ENCODE peak calls at places on chromosomes 11 and 22, in five cellular contexts. One of them, this sample, is unnamed. For H3K4me1, the result is how much of the 10 kb centered on the place peaks cover.

GRCh38 chr11:37812281-37812880 is 1214.3 kb upstream of the RAG2 start:
- DNase-seq in neural progenitor cell: peak
- DNase-seq in lung: no peak
- DNase-seq in astrocyte: no peak
- DNase-seq in thoracic aorta: no peak
- DNase-seq in this sample: peak

GRCh38 chr11:47259178-47259977 is 1.6 kb downstream of the NR1H3 start:
- DNase-seq in neural progenitor cell: peak
- DNase-seq in lung: no peak
- DNase-seq in astrocyte: no peak
- DNase-seq in thoracic aorta: no peak
- DNase-seq in this sample: no peak

GRCh38 chr11:4026389-4026788 is 68.2 kb upstream of the RRM1 start:
- DNase-seq in neural progenitor cell: no peak
- DNase-seq in lung: no peak
- DNase-seq in astrocyte: no peak
- DNase-seq in thoracic aorta: no peak
- DNase-seq in this sample: no peak

GRCh38 chr11:94895451-94895850 is 77.9 kb downstream of the CWC15 start:
- DNase-seq in neural progenitor cell: no peak
- DNase-seq in lung: no peak
- DNase-seq in astrocyte: peak
- DNase-seq in thoracic aorta: no peak
- DNase-seq in this sample: no peak

GRCh38 chr22:28505416-28506156 is 174.1 kb downstream of the TTC28 start:
- DNase-seq in neural progenitor cell: peak
- DNase-seq in lung: no peak
- DNase-seq in astrocyte: no peak
- DNase-seq in thoracic aorta: no peak
- DNase-seq in this sample: no peak

GRCh38 chr11:44778200-44779100 is 51.7 kb downstream of the TSPAN18 start:
- DNase-seq in neural progenitor cell: no peak
- DNase-seq in lung: no peak
- DNase-seq in astrocyte: no peak
- DNase-seq in thoracic aorta: no peak
- DNase-seq in this sample: peak

GRCh38 chr11:3914807-3915206 is 59.3 kb downstream of the STIM1 start:
- DNase-seq in neural progenitor cell: no peak
- DNase-seq in lung: no peak
- DNase-seq in astrocyte: no peak
- DNase-seq in thoracic aorta: no peak
- DNase-seq in this sample: no peak

GRCh38 chr11:92946707-92947106 is 22.7 kb upstream of the MTNR1B start:
- DNase-seq in neural progenitor cell: no peak
- DNase-seq in lung: no peak
- DNase-seq in astrocyte: no peak
- DNase-seq in thoracic aorta: no peak
- DNase-seq in this sample: no peak

GRCh38 chr11:119691020-119691666 is 37.9 kb downstream of the NECTIN1 start:
- DNase-seq in neural progenitor cell: peak
- DNase-seq in lung: no peak
- DNase-seq in astrocyte: no peak
- DNase-seq in thoracic aorta: no peak
- DNase-seq in this sample: no peak

GRCh38 chr22:32558681-32559355 is 84.2 kb downstream of the FBXO7 start:
- DNase-seq in neural progenitor cell: no peak
- DNase-seq in lung: peak
- DNase-seq in astrocyte: peak
- DNase-seq in thoracic aorta: peak
- DNase-seq in this sample: peak

GRCh38 chr22:44051961-44052360 is 27.9 kb downstream of the PARVB start:
- DNase-seq in neural progenitor cell: no peak
- DNase-seq in lung: no peak
- DNase-seq in astrocyte: no peak
- DNase-seq in thoracic aorta: no peak
- DNase-seq in this sample: no peak

GRCh38 chr11:116931206-116931953 is 94.0 kb upstream of the APOA1 start:
- DNase-seq in neural progenitor cell: no peak
- DNase-seq in lung: no peak
- DNase-seq in astrocyte: peak
- DNase-seq in thoracic aorta: no peak
- DNase-seq in this sample: no peak

GRCh38 chr22:36691488-36691887 is 12.1 kb downstream of the CACNG2 start:
- DNase-seq in neural progenitor cell: no peak
- DNase-seq in lung: no peak
- DNase-seq in astrocyte: no peak
- DNase-seq in thoracic aorta: no peak
- DNase-seq in this sample: no peak

DNA sequence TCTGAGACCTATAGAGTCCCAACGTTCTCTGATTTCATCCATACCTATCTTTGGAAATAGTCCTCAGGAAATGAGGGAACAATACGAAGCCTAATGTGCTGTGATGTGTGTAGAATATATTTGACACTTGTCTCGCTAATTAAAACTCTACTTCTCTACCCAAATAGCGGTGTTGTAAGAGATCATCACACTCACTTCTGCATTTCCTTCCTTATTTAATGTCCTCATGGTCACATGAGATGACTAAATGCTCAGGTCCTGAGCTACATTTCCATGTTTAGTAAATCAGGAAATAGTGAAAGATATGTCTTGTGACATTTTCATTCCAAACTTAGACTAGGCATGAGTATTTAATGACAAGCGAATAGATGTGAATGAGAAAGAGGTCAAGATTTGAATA is 112.3 kb downstream of the MAML2 start:
- DNase-seq in neural progenitor cell: no peak
- DNase-seq in lung: no peak
- DNase-seq in astrocyte: no peak
- DNase-seq in thoracic aorta: no peak
- DNase-seq in this sample: no peak
- H3K4me1 ChIP-seq in neural progenitor cell: under half
- H3K4me1 ChIP-seq in lung: under half
- H3K4me1 ChIP-seq in astrocyte: under half
- H3K4me1 ChIP-seq in thoracic aorta: under half
- H3K4me1 ChIP-seq in this sample: under half

GRCh38 chr11:130906616-130907015 is 9.7 kb downstream of the SNX19 start:
- DNase-seq in neural progenitor cell: no peak
- DNase-seq in lung: no peak
- DNase-seq in astrocyte: no peak
- DNase-seq in thoracic aorta: no peak
- DNase-seq in this sample: no peak

GRCh38 chr11:130902380-130902779 is 13.9 kb downstream of the SNX19 start:
- DNase-seq in neural progenitor cell: no peak
- DNase-seq in lung: no peak
- DNase-seq in astrocyte: no peak
- DNase-seq in thoracic aorta: no peak
- DNase-seq in this sample: no peak

GRCh38 chr11:130907229-130907628 is 9.1 kb downstream of the SNX19 start:
- DNase-seq in neural progenitor cell: no peak
- DNase-seq in lung: no peak
- DNase-seq in astrocyte: no peak
- DNase-seq in thoracic aorta: no peak
- DNase-seq in this sample: no peak

GRCh38 chr11:130905512-130905911 is 10.8 kb downstream of the SNX19 start:
- DNase-seq in neural progenitor cell: no peak
- DNase-seq in lung: no peak
- DNase-seq in astrocyte: no peak
- DNase-seq in thoracic aorta: no peak
- DNase-seq in this sample: no peak

DNA sequence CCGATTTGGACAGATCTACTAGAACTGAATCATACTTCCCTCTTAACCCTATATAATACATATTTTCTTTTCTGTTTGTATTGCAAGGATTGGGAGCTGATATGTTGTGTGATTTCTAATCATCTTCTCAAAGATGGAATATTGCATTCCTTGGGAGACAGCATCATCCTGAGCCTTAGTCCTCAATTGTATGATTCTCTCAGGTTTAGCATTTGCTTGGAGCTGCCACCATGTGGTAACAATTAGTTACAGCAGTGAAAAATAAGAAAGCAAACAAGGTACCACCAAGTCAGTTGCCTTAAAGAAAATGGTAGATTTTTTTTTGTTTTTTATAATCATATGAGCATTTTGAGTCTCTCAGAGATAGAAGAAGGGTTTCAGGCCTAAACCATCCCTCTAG is 11.9 kb downstream of the SNX19 start:
- DNase-seq in neural progenitor cell: peak
- DNase-seq in lung: no peak
- DNase-seq in astrocyte: no peak
- DNase-seq in thoracic aorta: no peak
- DNase-seq in this sample: no peak
- TF ChIP-seq CTCF in neural progenitor cell: peak
- TF ChIP-seq CTCF in lung: no peak
- TF ChIP-seq CTCF in astrocyte: peak
- TF ChIP-seq CTCF in thoracic aorta: no peak
- TF ChIP-seq CTCF in this sample: peak

GRCh38 chr11:114128399-114128798 is 68.9 kb downstream of the ZBTB16 start:
- DNase-seq in neural progenitor cell: no peak
- DNase-seq in lung: no peak
- DNase-seq in astrocyte: no peak
- DNase-seq in thoracic aorta: no peak
- DNase-seq in this sample: peak
- H3K4me1 ChIP-seq in neural progenitor cell: under half
- H3K4me1 ChIP-seq in lung: under half
- H3K4me1 ChIP-seq in astrocyte: under half
- H3K4me1 ChIP-seq in thoracic aorta: half or more
- H3K4me1 ChIP-seq in this sample: half or more

DNA sequence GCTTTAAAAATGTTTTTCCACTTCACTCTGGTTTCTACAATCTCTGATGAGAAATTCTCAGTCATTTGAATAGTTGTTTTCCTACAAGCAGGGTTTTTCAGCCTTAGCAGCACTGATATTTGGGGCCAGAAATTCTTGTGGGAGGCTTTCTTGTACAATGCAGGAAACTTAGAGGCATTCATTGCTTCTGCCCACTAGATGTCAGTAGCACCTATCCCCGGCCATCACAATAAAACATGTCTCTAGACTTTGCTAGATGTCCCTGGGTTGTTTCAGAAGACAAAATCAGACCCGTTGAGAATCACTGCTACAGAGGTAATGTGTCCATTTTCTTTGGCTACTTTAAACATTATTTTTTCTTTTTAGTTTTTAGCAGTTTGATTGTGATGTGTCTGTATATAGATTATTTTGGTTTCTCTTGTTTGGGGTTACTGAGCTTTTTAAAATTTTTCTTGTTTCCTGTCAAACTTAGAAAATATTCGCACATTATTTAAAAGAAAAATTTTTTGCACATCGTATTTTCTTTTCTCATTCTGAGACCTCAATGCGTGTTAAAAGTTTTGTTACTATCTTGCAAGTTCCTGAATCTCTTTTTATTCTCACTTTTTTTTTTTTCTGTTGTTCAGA is 60.8 kb upstream of the CCDC179 start:
- DNase-seq in neural progenitor cell: peak
- DNase-seq in lung: no peak
- DNase-seq in astrocyte: peak
- DNase-seq in thoracic aorta: no peak
- DNase-seq in this sample: no peak
- TF ChIP-seq CTCF in neural progenitor cell: peak
- TF ChIP-seq CTCF in lung: no peak
- TF ChIP-seq CTCF in astrocyte: peak
- TF ChIP-seq CTCF in thoracic aorta: no peak
- TF ChIP-seq CTCF in this sample: no peak

GRCh38 chr22:38257650-38258246 is 15.1 kb downstream of the TMEM184B start:
- DNase-seq in neural progenitor cell: no peak
- DNase-seq in lung: no peak
- DNase-seq in astrocyte: no peak
- DNase-seq in thoracic aorta: no peak
- DNase-seq in this sample: no peak
- H3K4me1 ChIP-seq in neural progenitor cell: under half
- H3K4me1 ChIP-seq in lung: under half
- H3K4me1 ChIP-seq in astrocyte: under half
- H3K4me1 ChIP-seq in thoracic aorta: under half
- H3K4me1 ChIP-seq in this sample: half or more

DNA sequence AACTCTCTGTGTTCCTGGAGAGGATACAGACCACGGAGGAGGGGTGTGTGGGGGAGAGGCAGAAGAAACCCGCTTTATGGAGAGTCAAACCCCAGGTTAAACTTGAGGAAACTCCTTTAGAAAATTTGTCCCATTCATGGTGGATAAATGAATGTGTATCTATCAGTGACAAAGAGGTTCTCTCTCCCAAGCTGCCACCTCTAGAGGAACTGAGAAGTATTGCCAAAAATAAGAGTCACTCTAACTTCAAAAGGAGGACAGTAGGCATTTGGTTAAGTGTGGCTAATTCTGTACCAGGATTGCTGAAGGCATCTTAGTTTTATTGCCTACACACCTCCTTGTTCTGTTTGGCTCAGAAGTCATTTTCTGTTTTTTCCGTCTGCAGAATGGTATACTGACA is 189.0 kb upstream of the MPPED2 start:
- DNase-seq in neural progenitor cell: peak
- DNase-seq in lung: no peak
- DNase-seq in astrocyte: no peak
- DNase-seq in thoracic aorta: no peak
- DNase-seq in this sample: no peak
- TF ChIP-seq CTCF in neural progenitor cell: peak
- TF ChIP-seq CTCF in lung: no peak
- TF ChIP-seq CTCF in astrocyte: no peak
- TF ChIP-seq CTCF in thoracic aorta: no peak
- TF ChIP-seq CTCF in this sample: no peak

GRCh38 chr11:65576232-65576866 is 496 bp downstream of the EHBP1L1 start:
- DNase-seq in neural progenitor cell: no peak
- DNase-seq in lung: no peak
- DNase-seq in astrocyte: no peak
- DNase-seq in thoracic aorta: no peak
- DNase-seq in this sample: peak

GRCh38 chr11:65576867-65577755 is 1.3 kb downstream of the EHBP1L1 start:
- DNase-seq in neural progenitor cell: no peak
- DNase-seq in lung: no peak
- DNase-seq in astrocyte: peak
- DNase-seq in thoracic aorta: peak
- DNase-seq in this sample: peak

GRCh38 chr11:65578667-65579066 is 2.8 kb downstream of the EHBP1L1 start:
- DNase-seq in neural progenitor cell: no peak
- DNase-seq in lung: no peak
- DNase-seq in astrocyte: no peak
- DNase-seq in thoracic aorta: no peak
- DNase-seq in this sample: no peak

GRCh38 chr11:65578134-65578533 is 2.3 kb downstream of the EHBP1L1 start:
- DNase-seq in neural progenitor cell: no peak
- DNase-seq in lung: no peak
- DNase-seq in astrocyte: no peak
- DNase-seq in thoracic aorta: no peak
- DNase-seq in this sample: peak

DNA sequence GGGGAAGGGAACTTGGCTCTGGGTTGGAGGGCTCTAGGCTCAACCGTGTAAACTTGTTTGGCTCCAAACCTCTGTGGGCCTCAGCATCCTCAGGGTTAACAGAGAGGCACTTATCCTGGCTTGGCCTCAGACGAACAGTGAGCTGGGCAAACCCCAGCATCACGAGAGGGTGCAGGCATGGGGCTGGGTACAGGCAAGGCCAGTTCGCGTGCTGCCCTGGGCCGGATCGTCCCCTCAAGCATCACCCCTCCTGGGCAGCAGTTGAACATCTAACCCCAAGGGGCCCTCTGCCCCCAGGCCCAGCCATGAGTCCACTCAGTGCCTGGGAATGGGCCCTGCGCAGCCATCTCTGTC is 1.9 kb downstream of the EHBP1L1 start:
- DNase-seq in neural progenitor cell: no peak
- DNase-seq in lung: no peak
- DNase-seq in astrocyte: no peak
- DNase-seq in thoracic aorta: no peak
- DNase-seq in this sample: peak
- H3K4me1 ChIP-seq in neural progenitor cell: under half
- H3K4me1 ChIP-seq in lung: under half
- H3K4me1 ChIP-seq in astrocyte: under half
- H3K4me1 ChIP-seq in thoracic aorta: under half
- H3K4me1 ChIP-seq in this sample: under half

This sample was measured in sigmoid colon.